ENCODE peak calls at places on chromosomes 5 and 9, in eight cellular contexts. C is small intestine; F is adrenal gland; W is A549; P is H9; O is CD4-positive, alpha-beta memory T cell; R is SJSA1; X is neuronal stem cell. Q is an unnamed sample. For H3K9me3 and H3K4me1, the result is how much of the 10 kb centered on the place peaks cover.

GRCh38 chr9:33263131-33263935 is 1.2 kb downstream of the BAG1 start:
- DNase-seq in C (peak), F (peak), W (no peak), P (no peak), O (no peak), R (peak), X (no peak), Q (peak)

GRCh38 chr5:172820046-172820767 is 13.8 kb upstream of the ERGIC1 start:
- DNase-seq in C (peak), F (peak), W (no peak), P (no peak), O (no peak), R (peak), X (no peak), Q (peak)

GRCh38 chr9:85858351-85858750 is 82.6 kb upstream of the NAA35 start:
- DNase-seq in C (no peak), F (no peak), W (no peak), P (no peak), O (no peak), R (peak), X (no peak), Q (no peak)

GRCh38 chr5:111004291-111004690 is 67.2 kb upstream of the TSLP start:
- DNase-seq in C (no peak), F (no peak), W (no peak), P (no peak), O (no peak), R (no peak), X (no peak), Q (no peak)

GRCh38 chr9:76646249-76646648 is 118.0 kb upstream of the PCA3 start:
- DNase-seq in C (peak), F (peak), W (no peak), P (no peak), O (no peak), R (no peak), X (no peak), Q (no peak)

GRCh38 chr5:171743786-171744076 is 41.9 kb upstream of the SMIM23 start:
- DNase-seq in C (no peak), F (no peak), W (no peak), P (no peak), O (no peak), R (no peak), X (no peak), Q (no peak)

GRCh38 chr9:73741316-73741715 is 589.7 kb downstream of the ANXA1 start:
- DNase-seq in C (no peak), F (no peak), W (no peak), P (no peak), O (no peak), R (no peak), X (no peak), Q (no peak)

GRCh38 chr9:5529683-5530221 is 19.4 kb downstream of the PDCD1LG2 start:
- DNase-seq in C (no peak), F (no peak), W (peak), P (no peak), O (no peak), R (peak), X (no peak), Q (no peak)

GRCh38 chr9:119283118-119283794 is 86.0 kb downstream of the BRINP1 start:
- DNase-seq in C (no peak), F (peak), W (no peak), P (peak), O (no peak), R (no peak), X (no peak), Q (no peak)

GRCh38 chr9:114178756-114179450 is 23.6 kb downstream of the COL27A1 start:
- DNase-seq in C (no peak), F (peak), W (no peak), P (no peak), O (no peak), R (no peak), X (no peak), Q (peak)

GRCh38 chr9:112000743-112001142 is 104.1 kb downstream of the UGCG start:
- DNase-seq in C (no peak), F (no peak), W (no peak), P (peak), O (no peak), R (no peak), X (no peak), Q (no peak)

GRCh38 chr5:150309101-150309897 is 6.6 kb upstream of the ARSI start:
- DNase-seq in C (no peak), F (no peak), W (no peak), P (no peak), O (no peak), R (no peak), X (no peak), Q (no peak)

GRCh38 chr5:102223542-102224444 is 72.3 kb downstream of the SLCO4C1 start:
- DNase-seq in C (peak), F (no peak), W (peak), P (no peak), O (peak), R (peak), X (peak), Q (no peak)

GRCh38 chr5:3392306-3392939 is 203.2 kb upstream of the IRX1 start:
- DNase-seq in C (no peak), F (peak), W (no peak), P (no peak), O (no peak), R (no peak), X (no peak), Q (no peak)

GRCh38 chr5:145887976-145888574 is 15.3 kb upstream of the GRXCR2 start:
- DNase-seq in C (peak), F (peak), W (peak), P (peak), O (no peak), R (peak), X (peak), Q (peak)

GRCh38 chr5:57492632-57493031 is 10.0 kb upstream of the ACTBL2 start:
- DNase-seq in C (no peak), F (no peak), W (no peak), P (no peak), O (no peak), R (no peak), X (no peak), Q (no peak)

GRCh38 chr9:117462926-117463325 is 48.1 kb upstream of the ASTN2 start:
- DNase-seq in C (no peak), F (no peak), W (no peak), P (no peak), O (no peak), R (no peak), X (no peak), Q (no peak)

GRCh38 chr9:87557996-87558395 is 60.3 kb downstream of the DAPK1 start:
- DNase-seq in C (no peak), F (peak), W (no peak), P (no peak), O (no peak), R (peak), X (no peak), Q (peak)

GRCh38 chr9:134175291-134175807 is 11.0 kb upstream of the RNU6ATAC start:
- DNase-seq in C (peak), F (no peak), W (peak), P (peak), O (no peak), R (no peak), X (no peak), Q (no peak)
- H3K9me3 ChIP-seq in C (under half), F (under half), W (under half), P (under half), O (under half), R (under half), X (under half), Q (under half)

GRCh38 chr9:133114451-133114885 is 6.6 kb downstream of the RALGDS start:
- DNase-seq in C (peak), F (peak), W (no peak), P (no peak), O (no peak), R (no peak), X (no peak), Q (peak)
- H3K4me1 ChIP-seq in C (under half), F (half or more), W (under half), P (under half), O (half or more), R (under half), X (under half), Q (half or more)

DNA sequence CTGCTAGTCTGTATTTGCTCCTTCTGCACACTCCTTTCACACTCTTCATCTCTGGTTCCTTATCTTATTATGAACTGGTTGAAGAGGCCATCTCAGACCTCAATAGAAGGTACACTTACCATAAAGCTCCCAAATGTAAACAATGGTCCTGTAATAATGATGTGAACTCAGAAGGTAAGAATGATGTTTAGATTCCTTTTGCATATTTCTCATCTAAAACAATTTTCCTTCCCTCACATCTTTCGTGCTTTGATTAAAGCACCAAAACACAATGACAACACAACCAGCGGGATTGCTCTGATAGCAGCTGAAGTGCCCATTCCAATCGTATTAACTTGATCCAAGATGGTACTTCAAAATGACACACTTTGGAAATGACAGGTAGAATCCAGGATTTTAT is 34.3 kb downstream of the NFIB start:
- DNase-seq in C (no peak), F (no peak), W (no peak), P (no peak), O (no peak), R (peak), X (no peak), Q (no peak)
- H3K27ac ChIP-seq in C (no peak), F (no peak), W (no peak), P (no peak), O (no peak), R (peak), X (no peak), Q (no peak)

DNA sequence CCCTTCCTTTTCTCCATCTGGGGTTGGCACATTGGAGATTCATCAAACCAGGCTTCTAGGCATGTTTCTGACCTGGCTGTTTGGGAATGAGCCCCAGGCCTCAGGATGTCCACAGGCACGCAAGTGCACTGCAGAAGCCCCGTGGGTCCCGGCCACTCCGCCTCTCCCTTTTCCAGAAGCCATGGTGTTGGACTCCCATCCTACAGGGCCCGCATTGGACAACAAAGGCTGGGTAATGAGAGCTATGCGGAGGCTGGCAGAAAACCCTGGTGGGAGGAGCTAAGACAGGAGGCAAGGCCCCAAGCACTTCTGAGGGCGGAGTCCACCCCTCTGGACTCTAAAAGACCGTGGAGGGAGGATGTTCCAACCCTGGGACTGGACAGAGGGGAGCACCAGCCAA is 160.6 kb downstream of the OLFM1 start:
- DNase-seq in C (peak), F (no peak), W (no peak), P (no peak), O (no peak), R (no peak), X (no peak), Q (no peak)
- H3K9me3 ChIP-seq in C (under half), F (under half), W (under half), P (under half), O (under half), R (under half), X (under half), Q (under half)

Q was measured in heart right ventricle.